ENCODE peak calls at places on chromosomes 2 and 18, in six cellular contexts. Q is HCT116; W is neuronal stem cell; G is psoas muscle; S is CD8-positive, alpha-beta memory T cell; P is heart right ventricle. H is an unnamed sample. For H3K36me3, the result is how much of the 10 kb centered on the place peaks cover.

GRCh38 chr2:173550143-173550542 is 195.5 kb downstream of the CDCA7 start:
- DNase-seq in Q (no peak), W (no peak), G (no peak), S (no peak), P (no peak), H (no peak)

GRCh38 chr2:213119061-213119809 is 32.2 kb downstream of the IKZF2 start:
- DNase-seq in Q (no peak), W (no peak), G (no peak), S (peak), P (no peak), H (no peak)

GRCh38 chr18:3449702-3450357 is at the start of gene TGIF1:
- DNase-seq in Q (peak), W (peak), G (peak), S (peak), P (peak), H (peak)

GRCh38 chr2:9380702-9381628 is 42.4 kb downstream of the ITGB1BP1 start:
- DNase-seq in Q (peak), W (no peak), G (peak), S (no peak), P (peak), H (peak)

GRCh38 chr18:12287684-12288405 is 20.2 kb upstream of the TUBB6 start:
- DNase-seq in Q (peak), W (no peak), G (peak), S (no peak), P (peak), H (peak)

GRCh38 chr2:143525536-143525935 is 396.3 kb downstream of the ARHGAP15 start:
- DNase-seq in Q (no peak), W (no peak), G (no peak), S (no peak), P (no peak), H (no peak)

GRCh38 chr2:101398026-101398830 is 10.9 kb upstream of the CREG2 start:
- DNase-seq in Q (no peak), W (no peak), G (no peak), S (no peak), P (no peak), H (no peak)

GRCh38 chr2:225894240-225894980 is 494.9 kb downstream of the NYAP2 start:
- DNase-seq in Q (peak), W (no peak), G (no peak), S (no peak), P (no peak), H (no peak)

GRCh38 chr2:39618736-39619135 is 47.0 kb upstream of the TMEM178A start:
- DNase-seq in Q (no peak), W (no peak), G (no peak), S (no peak), P (no peak), H (no peak)

GRCh38 chr2:187403568-187404260 is 44.3 kb downstream of the CALCRL start:
- DNase-seq in Q (no peak), W (no peak), G (no peak), S (no peak), P (no peak), H (no peak)

GRCh38 chr18:63588869-63589268 is 1.7 kb downstream of the SERPINB13 start:
- DNase-seq in Q (no peak), W (no peak), G (no peak), S (no peak), P (no peak), H (no peak)

GRCh38 chr2:55175254-55176093 is 56.6 kb downstream of the CLHC1 start:
- DNase-seq in Q (peak), W (no peak), G (no peak), S (no peak), P (no peak), H (no peak)

GRCh38 chr2:182241936-182242335 is 184.9 kb downstream of the PDE1A start:
- DNase-seq in Q (no peak), W (no peak), G (no peak), S (no peak), P (no peak), H (no peak)

GRCh38 chr18:63518178-63519012 is 23.8 kb upstream of the SERPINB12 start:
- DNase-seq in Q (peak), W (peak), G (no peak), S (peak), P (no peak), H (peak)

GRCh38 chr2:181176540-181176939 is 196.1 kb downstream of the UBE2E3 start:
- DNase-seq in Q (no peak), W (no peak), G (no peak), S (no peak), P (no peak), H (no peak)

GRCh38 chr2:204973546-204974071 is 428.3 kb downstream of the PARD3B start:
- DNase-seq in Q (no peak), W (no peak), G (no peak), S (no peak), P (no peak), H (no peak)

GRCh38 chr18:55634545-55634944 is 46.6 kb upstream of the TCF4 start:
- DNase-seq in Q (no peak), W (no peak), G (no peak), S (no peak), P (no peak), H (no peak)

GRCh38 chr2:130756041-130756720 is 841 bp downstream of the AMER3 start:
- DNase-seq in Q (no peak), W (peak), G (no peak), S (no peak), P (no peak), H (no peak)

GRCh38 chr18:45993441-45993840 is 26.3 kb upstream of the EPG5 start:
- DNase-seq in Q (no peak), W (no peak), G (no peak), S (no peak), P (no peak), H (no peak)

GRCh38 chr2:19292007-19292406 is 66.4 kb downstream of the OSR1 start:
- DNase-seq in Q (no peak), W (no peak), G (peak), S (no peak), P (no peak), H (no peak)

GRCh38 chr2:3662239-3662638 is 4.2 kb downstream of the ALLC start:
- DNase-seq in Q (peak), W (no peak), G (no peak), S (no peak), P (no peak), H (no peak)

GRCh38 chr18:37742436-37742835 is 176.8 kb upstream of the CELF4 start:
- DNase-seq in Q (no peak), W (peak), G (no peak), S (no peak), P (no peak), H (no peak)

GRCh38 chr18:6022840-6023239 is 127.5 kb upstream of the TMEM200C start:
- DNase-seq in Q (no peak), W (peak), G (no peak), S (no peak), P (no peak), H (no peak)

GRCh38 chr2:233289590-233290424 is 17.8 kb upstream of the SAG start:
- DNase-seq in Q (no peak), W (no peak), G (no peak), S (no peak), P (no peak), H (no peak)

GRCh38 chr2:98127229-98127989 is 40.4 kb downstream of the VWA3B start:
- DNase-seq in Q (no peak), W (no peak), G (no peak), S (no peak), P (peak), H (no peak)

GRCh38 chr2:77552956-77553355 is 30.8 kb upstream of the LRRTM4 start:
- DNase-seq in Q (no peak), W (peak), G (no peak), S (no peak), P (no peak), H (no peak)

GRCh38 chr18:36485772-36486171 is 188.3 kb downstream of the FHOD3 start:
- DNase-seq in Q (no peak), W (no peak), G (no peak), S (no peak), P (no peak), H (no peak)

GRCh38 chr2:624096-624495 is 53.1 kb downstream of the TMEM18 start:
- DNase-seq in Q (no peak), W (no peak), G (no peak), S (no peak), P (no peak), H (no peak)

GRCh38 chr2:75054296-75054695 is 95.9 kb downstream of the POLE4 start:
- DNase-seq in Q (no peak), W (no peak), G (no peak), S (no peak), P (no peak), H (no peak)

GRCh38 chr2:121160366-121160765 is 124.6 kb downstream of the TFCP2L1 start:
- DNase-seq in Q (no peak), W (no peak), G (no peak), S (no peak), P (no peak), H (no peak)

GRCh38 chr2:76985387-76986136 is 536.6 kb downstream of the LRRTM4 start:
- DNase-seq in Q (no peak), W (peak), G (no peak), S (no peak), P (no peak), H (no peak)

GRCh38 chr2:74548919-74549684 is 4.6 kb downstream of the LOXL3 start:
- DNase-seq in Q (no peak), W (peak), G (peak), S (no peak), P (peak), H (no peak)

GRCh38 chr2:168120730-168121129 is 126.7 kb downstream of the STK39 start:
- DNase-seq in Q (no peak), W (no peak), G (no peak), S (no peak), P (no peak), H (no peak)

GRCh38 chr2:112762276-112762675 is 2.1 kb downstream of the CKAP2L start:
- DNase-seq in Q (no peak), W (no peak), G (no peak), S (no peak), P (no peak), H (no peak)
- H3K36me3 ChIP-seq in Q (under half), W (under half), G (under half), S (under half), P (under half), H (under half)

GRCh38 chr2:191385416-191386160 is 140.4 kb downstream of the MYO1B start:
- DNase-seq in Q (no peak), W (no peak), G (no peak), S (no peak), P (no peak), H (no peak)

GRCh38 chr2:191384829-191385228 is 139.6 kb downstream of the MYO1B start:
- DNase-seq in Q (no peak), W (no peak), G (no peak), S (no peak), P (no peak), H (no peak)

GRCh38 chr2:191389288-191389687 is 144.1 kb downstream of the MYO1B start:
- DNase-seq in Q (no peak), W (no peak), G (no peak), S (no peak), P (no peak), H (no peak)

GRCh38 chr2:191383486-191383885 is 138.3 kb downstream of the MYO1B start:
- DNase-seq in Q (no peak), W (no peak), G (no peak), S (no peak), P (no peak), H (no peak)

DNA sequence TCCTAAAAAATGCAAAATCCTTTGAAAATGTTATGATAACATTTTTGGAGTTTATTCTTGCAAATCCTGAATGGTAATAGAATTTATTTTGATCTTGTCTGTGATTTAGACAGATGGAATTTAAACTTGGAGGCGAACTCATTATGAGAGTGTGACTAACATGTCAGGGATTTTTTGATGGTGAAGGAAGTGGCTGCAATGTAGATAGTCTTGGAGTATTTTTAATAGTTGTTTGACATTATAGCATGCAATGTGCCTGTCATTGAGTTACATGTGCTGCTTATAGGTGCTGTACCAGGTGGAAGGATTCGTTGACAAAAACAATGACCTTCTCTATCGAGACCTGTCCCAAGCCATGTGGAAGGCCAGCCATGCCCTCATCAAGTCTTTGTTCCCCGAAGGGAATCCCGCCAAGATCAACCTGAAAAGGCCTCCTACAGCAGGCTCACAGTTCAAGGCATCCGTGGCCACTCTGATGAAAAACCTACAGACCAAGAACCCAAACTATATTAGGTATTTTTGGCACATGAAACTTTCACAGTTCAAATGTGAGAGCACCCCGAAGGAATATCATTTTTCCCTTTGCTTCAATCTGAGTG is 141.8 kb downstream of the MYO1B start:
- DNase-seq in Q (no peak), W (no peak), G (no peak), S (no peak), P (no peak), H (no peak)
- H3K36me3 ChIP-seq in Q (under half), W (under half), G (under half), S (under half), P (half or more), H (under half)

DNA sequence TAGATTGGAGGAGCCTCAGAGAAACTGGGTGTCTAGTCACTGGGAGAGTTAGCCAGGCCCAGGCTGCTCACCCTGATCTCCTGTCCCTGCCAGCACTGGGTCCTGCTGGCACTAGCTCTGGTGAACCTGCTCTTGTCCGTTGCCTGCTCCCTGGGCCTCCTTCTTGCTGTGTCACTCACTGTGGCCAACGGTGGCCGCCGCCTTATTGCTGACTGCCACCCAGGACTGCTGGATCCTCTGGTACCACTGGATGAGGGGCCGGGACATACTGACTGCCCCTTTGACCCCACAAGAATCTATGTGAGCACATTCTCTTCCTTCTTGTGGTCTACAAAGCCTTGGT is 771 bp downstream of the KRTCAP3 start:
- DNase-seq in Q (no peak), W (no peak), G (peak), S (no peak), P (no peak), H (peak)
- H3K36me3 ChIP-seq in Q (under half), W (under half), G (under half), S (under half), P (half or more), H (half or more)

DNA sequence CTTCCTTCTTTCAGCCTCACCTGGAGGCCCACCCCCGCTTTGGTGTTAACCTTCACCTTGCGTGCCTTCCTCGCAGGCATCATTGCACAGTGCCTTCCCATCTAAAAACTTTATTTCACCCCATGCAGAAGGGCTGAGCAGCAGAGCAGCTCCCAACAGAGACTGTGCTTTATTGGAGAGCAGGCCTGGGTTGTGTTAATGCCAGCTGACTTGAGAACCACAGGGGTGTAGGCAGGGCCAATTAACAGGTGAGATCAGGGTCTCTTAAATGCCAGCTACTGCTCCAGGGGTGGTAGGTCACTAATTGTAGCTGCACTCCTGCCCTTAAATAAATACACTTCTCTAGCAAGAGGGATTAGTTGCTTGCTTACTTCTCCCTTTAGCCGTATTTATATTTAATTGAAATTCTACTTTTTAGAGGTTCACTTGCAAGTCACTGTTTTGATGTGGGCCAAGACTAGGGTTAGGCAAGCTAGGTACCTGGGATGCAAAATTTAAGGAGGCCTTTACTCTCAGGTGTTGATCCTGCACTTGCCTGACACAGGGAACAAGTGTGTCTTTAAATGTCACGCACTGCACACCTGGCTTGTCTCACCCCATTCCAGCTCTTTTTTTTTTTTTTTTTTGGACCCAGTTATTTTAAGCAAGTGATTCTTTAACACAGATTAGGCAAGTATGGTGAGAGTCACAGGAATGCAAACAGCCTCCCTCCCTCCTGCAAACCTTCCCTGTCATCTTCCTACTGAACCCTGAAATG is 54.5 kb downstream of the LYPD1 start:
- DNase-seq in Q (no peak), W (no peak), G (no peak), S (no peak), P (no peak), H (no peak)
- H3K36me3 ChIP-seq in Q (under half), W (under half), G (under half), S (under half), P (under half), H (under half)

GRCh38 chr2:70211595-70211994 is 20.8 kb upstream of the C2orf42 start:
- DNase-seq in Q (no peak), W (no peak), G (no peak), S (no peak), P (no peak), H (no peak)

GRCh38 chr2:70212298-70212948 is 21.6 kb upstream of the C2orf42 start:
- DNase-seq in Q (no peak), W (no peak), G (no peak), S (no peak), P (no peak), H (no peak)

GRCh38 chr2:70214365-70214764 is 23.5 kb upstream of the C2orf42 start:
- DNase-seq in Q (no peak), W (no peak), G (no peak), S (no peak), P (no peak), H (no peak)

DNA sequence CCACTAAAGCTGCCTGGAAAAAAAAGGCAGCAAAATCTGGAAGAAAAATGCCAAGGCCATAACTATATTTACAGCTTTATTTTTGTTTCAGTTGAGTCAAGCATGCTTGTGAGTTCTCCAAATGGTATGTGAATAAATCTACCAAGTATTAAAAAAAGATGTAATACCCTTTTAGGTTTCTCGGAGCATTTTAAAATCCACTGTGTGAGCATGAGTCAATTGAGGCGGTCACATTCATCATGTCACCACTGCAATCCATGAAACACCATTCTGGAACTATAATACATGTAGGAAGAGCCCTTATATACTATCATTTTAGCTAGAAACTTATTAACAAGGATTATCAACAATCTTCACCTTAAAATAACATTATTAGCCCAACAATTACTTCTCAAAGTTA is 24.1 kb upstream of the C2orf42 start:
- DNase-seq in Q (no peak), W (no peak), G (no peak), S (no peak), P (no peak), H (no peak)
- H3K36me3 ChIP-seq in Q (half or more), W (under half), G (under half), S (under half), P (half or more), H (under half)

GRCh38 chr2:208249241-208249640 is 5.6 kb downstream of the IDH1 start:
- DNase-seq in Q (no peak), W (no peak), G (no peak), S (no peak), P (no peak), H (no peak)
- H3K36me3 ChIP-seq in Q (under half), W (under half), G (under half), S (under half), P (half or more), H (under half)

DNA sequence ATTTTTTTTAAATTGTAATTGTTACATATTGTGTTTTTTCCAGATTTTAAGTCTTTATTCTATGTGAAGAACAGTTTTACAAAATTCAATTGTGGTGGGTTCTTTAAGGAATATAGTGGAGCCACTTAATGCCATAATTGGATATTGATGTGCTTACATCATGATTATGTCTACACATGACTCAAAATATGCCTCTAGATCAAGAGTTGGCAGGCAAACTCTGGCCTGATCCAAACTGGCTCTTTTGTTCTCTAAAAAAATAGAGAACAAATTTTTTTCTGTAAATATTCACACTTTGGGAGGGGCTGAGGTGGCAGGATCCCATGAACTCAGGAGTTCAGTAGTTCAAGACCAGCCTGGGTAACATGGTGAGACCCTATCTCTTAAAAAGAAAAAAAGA is 8.3 kb downstream of the EHBP1 start:
- DNase-seq in Q (no peak), W (no peak), G (no peak), S (no peak), P (no peak), H (no peak)
- H3K36me3 ChIP-seq in Q (under half), W (under half), G (under half), S (under half), P (under half), H (under half)

H was measured in gastrocnemius medialis.